ENCODE peak calls at places on chromosomes 6 and 20, in five cellular contexts. L is BE2C; C is CD4-positive, CD25-positive, alpha-beta regulatory T cell; A is tibial nerve; N is heart left ventricle. P is an unnamed sample.

GRCh38 chr20:33046412-33046811 is 7.3 kb upstream of the BPIFB3 start:
- DNase-seq in N (no peak), L (no peak), A (no peak), C (no peak), P (no peak)

GRCh38 chr20:36309643-36310042 is 3.5 kb downstream of the DLGAP4 start:
- DNase-seq in N (no peak), C (no peak), L (no peak), A (no peak), P (peak; percentile 28)

GRCh38 chr6:130740308-130740707 is 86.9 kb upstream of the SMLR1 start:
- DNase-seq in C (no peak), N (no peak), A (no peak), L (no peak), P (no peak)

GRCh38 chr6:138577151-138577915 is 78.0 kb upstream of the NHSL1 start:
- DNase-seq in N (no peak), C (no peak), L (no peak), A (no peak), P (no peak)

GRCh38 chr6:164345856-164346496 is 931.5 kb downstream of the QKI start:
- DNase-seq in N (no peak), A (no peak), L (no peak), C (no peak), P (no peak)

GRCh38 chr6:159983641-159984080 is 14.8 kb downstream of the IGF2R start:
- DNase-seq in L (no peak), N (no peak), C (peak; percentile 34), A (no peak), P (no peak)

GRCh38 chr6:166346449-166346848 is 4.1 kb upstream of the SFT2D1 start:
- DNase-seq in L (no peak), A (no peak), N (no peak), C (no peak), P (no peak)

GRCh38 chr6:169723991-169724553 is at the start of gene PHF10:
- DNase-seq in N (peak; percentile 43), L (peak; percentile 56), C (peak; percentile 38), A (no peak), P (no peak)

GRCh38 chr6:157376706-157377230 is 4.2 kb upstream of the ZDHHC14 start:
- DNase-seq in N (no peak), A (no peak), C (no peak), L (no peak), P (no peak)

DNA sequence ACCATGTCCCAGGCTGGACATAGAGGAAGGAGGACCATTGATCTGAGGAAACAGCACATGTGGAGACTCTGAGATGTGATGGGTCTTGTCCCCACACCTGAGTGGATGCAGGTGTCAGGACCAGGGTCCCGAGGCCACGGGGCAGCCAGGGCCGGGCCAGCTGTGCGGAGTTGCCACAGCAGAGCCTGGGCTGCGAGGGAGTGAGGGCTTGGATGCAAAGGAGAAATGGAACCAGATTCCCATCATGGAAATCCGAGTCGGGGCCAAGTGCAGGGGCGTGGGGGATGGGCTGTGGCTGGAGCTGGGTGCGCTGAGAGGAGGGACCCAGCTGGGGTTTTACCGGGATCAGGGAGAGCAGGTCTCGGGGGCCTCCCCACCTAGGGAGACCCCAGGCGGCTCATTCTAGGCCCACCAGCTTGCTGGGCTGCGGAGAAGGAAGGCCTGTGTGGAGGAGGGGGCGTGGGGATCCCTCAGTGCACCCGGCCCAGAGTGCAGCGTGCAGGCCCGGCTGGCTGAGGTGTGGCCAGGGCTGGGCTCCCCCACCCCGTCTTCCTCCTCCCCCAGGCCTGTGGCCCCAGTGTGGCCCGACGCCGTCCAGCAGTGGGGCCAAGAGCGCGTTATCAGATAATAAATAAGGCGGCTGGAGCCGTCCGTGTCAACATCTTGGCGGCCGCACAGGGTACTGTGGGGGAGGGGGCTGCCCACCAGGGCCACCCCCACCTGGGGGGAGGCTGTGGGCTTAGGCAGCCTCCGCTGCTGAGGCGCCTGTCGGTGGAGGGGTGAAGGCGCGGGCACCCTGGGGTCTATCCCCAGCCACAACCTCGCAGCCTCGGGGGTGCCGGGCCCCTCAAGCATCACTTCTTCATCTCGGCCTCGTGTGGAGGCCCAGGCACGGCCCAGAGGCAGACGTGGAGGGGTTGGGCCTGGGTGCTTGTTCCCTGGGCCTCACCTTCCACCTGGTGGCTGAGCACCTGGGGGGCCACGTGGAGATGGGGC is 17.2 kb downstream of the GATA5 start:
- DNase-seq in N (no peak), L (no peak), A (no peak), C (no peak), P (no peak)
- H3K27me3 ChIP-seq in N (no peaks in the 10 kb centered on the region), L (no peaks in the 10 kb centered on the region), A (no peaks in the 10 kb centered on the region), C (no peaks in the 10 kb centered on the region), P (no peaks in the 10 kb centered on the region)

DNA sequence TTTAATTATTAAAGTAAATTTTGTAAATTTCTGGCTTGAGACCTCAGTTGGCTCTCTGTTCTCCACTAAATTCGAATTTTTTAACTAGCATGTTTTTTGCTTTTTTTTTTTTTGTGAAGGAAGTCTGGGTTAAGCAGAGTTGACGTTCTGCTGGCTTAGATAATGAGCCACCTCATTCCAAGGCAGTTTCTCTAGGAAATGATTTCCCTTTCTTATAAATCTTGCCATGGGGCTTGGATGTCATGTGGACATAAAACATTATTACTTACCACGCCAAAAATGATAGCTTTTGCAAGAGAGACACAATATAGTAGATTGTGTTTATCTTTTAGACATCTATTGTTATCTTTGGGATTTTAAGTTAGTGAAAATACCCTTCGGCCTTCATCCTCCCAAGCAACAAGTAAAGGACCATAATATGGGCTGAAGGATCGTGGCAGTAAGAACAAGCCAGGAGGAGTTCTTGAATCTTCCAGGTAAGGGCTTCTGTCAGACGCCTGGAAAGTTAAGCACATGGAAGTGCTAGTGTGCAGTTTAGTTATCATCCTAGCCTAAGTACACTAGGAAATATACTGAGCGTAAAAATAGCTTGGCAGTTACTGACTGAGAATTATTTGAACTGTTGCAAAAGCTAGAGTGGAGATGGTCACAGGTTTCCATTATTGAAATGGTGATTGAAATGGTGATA is 30.7 kb downstream of the ADGRG6 start:
- DNase-seq in L (no peak), N (no peak), C (no peak), A (no peak), P (no peak)
- H3K4me1 ChIP-seq in L (no peaks in the 10 kb centered on the region), N (no peaks in the 10 kb centered on the region), C (no peaks in the 10 kb centered on the region), A (no peaks in the 10 kb centered on the region), P (no peaks in the 10 kb centered on the region)

GRCh38 chr6:89411269-89412070 is 603 bp downstream of the RRAGD start:
- DNase-seq in A (no peak), C (peak; percentile 40), L (peak; percentile 61), N (peak; percentile 44), P (no peak)

GRCh38 chr6:89412071-89413005 is at the start of gene RRAGD:
- DNase-seq in C (peak; percentile 71), A (peak; percentile 75), N (peak; percentile 76), L (peak; percentile 82), P (peak; percentile 82)

GRCh38 chr6:89410231-89411018 is 1.6 kb downstream of the RRAGD start:
- DNase-seq in C (peak; percentile 35), L (no peak), A (no peak), N (no peak), P (no peak)

GRCh38 chr6:89409461-89410035 is 2.5 kb downstream of the RRAGD start:
- DNase-seq in N (peak; percentile 29), A (no peak), L (no peak), C (no peak), P (no peak)

DNA sequence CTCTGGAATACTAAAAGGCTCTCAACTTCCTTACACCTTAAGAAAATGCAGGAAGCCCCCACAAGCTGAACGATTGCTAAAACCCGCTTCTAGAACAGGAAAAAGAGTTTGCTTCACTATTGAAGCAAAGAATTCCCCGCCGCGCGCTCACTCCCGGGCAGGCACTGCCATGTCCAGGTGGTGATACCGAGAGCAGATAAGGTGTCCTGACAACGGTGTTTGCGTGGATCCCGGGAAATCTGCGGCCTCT is 1.1 kb downstream of the RRAGD start:
- DNase-seq in A (no peak), L (peak; percentile 49), N (no peak), C (no peak), P (no peak)
- H3K27me3 ChIP-seq in A (no peaks in the 10 kb centered on the region), L (no peaks in the 10 kb centered on the region), N (no peaks in the 10 kb centered on the region), C (peaks cover 28% of the 10 kb centered on the region), P (no peaks in the 10 kb centered on the region)

DNA sequence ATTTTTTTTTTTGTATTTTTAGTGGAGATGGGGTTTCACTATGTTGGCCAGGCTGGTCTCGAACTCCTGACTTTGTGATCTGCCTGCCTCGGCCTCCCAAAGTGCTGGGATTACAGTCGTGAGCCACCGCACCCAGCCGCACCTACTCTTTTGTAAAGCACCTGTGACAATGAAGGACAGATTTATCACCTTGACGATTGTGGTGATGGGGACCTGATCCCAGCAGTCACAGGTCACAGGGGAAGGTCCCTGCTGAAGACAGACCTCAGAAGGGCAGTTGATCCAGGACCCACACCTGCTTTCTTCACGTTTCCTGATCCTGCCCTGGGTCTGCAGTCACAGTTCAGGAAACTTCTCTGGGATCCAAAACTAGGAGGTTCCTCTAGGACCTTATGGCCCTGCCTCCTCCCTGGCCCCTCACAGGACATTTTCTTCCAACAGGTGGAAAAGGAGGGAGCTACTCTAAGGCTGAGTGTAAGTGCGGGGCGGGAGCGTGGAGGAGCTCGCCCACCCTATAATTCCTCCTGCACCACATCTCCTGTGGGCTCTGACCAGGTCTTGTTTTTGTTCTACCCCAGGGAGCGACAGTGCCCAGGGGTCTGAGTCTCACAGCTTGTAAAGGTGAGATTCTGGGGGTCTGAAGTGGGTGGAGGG is 2.8 kb downstream of the HLA-E start:
- DNase-seq in A (no peak), N (no peak), C (no peak), L (no peak), P (no peak)
- H3K4me1 ChIP-seq in A (no peaks in the 10 kb centered on the region), N (no peaks in the 10 kb centered on the region), C (peaks cover 70% of the 10 kb centered on the region), L (no peaks in the 10 kb centered on the region), P (peaks cover 39% of the 10 kb centered on the region)

GRCh38 chr6:132763269-132763668 is 5.6 kb upstream of the VNN2 start:
- DNase-seq in N (no peak), L (no peak), C (peak; percentile 84), A (no peak), P (no peak)
- H3K27me3 ChIP-seq in N (no peaks in the 10 kb centered on the region), L (peaks cover 5% of the 10 kb centered on the region), C (no peaks in the 10 kb centered on the region), A (no peaks in the 10 kb centered on the region), P (no peaks in the 10 kb centered on the region)

DNA sequence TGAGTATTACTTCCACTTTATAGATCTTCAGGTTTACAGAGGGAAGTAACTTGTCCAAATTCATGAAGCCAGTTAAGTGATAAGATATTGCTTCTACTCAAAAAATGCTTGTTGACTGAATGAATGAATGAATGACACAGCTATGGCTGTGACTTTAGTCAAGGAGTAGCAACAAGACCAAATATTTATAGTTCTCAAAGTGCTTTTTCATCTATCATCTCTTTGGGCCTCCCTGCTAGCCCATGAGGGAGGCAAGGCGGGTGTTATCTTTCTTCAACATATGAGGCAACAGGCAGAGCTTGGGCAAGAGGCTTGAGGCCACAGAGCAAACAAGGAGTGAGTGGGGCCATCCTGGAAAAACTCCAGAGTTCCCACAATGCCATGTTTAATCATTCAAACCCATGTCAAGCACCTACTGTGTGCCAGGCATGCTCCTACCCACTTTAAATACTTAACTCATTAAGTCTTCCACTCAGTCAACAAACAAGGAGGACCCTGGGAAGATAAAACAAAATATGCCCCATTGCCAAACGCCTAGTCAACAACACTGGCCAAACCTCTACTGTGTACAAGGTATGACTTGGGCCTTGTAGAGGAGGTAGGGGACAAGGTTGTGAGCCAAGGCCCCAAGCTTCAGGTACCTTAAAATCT is 15.9 kb downstream of the BCL2L1 start:
- DNase-seq in N (no peak), C (no peak), L (no peak), A (no peak), P (no peak)
- H3K4me1 ChIP-seq in N (peaks cover 25% of the 10 kb centered on the region), C (peaks cover 41% of the 10 kb centered on the region), L (no peaks in the 10 kb centered on the region), A (peaks cover 4% of the 10 kb centered on the region), P (peaks cover 78% of the 10 kb centered on the region)

DNA sequence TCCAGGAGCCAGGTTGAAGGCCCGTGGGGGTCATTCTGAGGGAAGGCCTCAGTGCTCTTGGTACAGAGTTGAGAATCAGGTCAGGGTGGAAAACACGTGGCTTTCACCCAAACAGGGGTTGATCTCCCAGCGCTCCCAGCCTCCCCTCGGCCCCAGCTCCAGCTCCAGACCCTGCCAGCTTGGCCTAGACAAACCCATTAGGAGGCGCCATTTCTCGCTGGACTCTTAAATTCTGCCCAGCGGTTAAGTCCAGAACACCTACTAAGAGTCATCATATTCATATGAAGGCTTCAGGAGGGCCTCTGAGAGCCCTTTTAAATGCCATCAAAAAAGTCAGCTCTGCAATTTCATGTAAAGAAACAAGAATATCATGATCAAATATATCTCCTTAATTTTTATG is 158.0 kb upstream of the RIN2 start:
- DNase-seq in C (no peak), N (no peak), A (no peak), L (no peak), P (no peak)
- H3K27me3 ChIP-seq in C (no peaks in the 10 kb centered on the region), N (no peaks in the 10 kb centered on the region), A (no peaks in the 10 kb centered on the region), L (no peaks in the 10 kb centered on the region), P (no peaks in the 10 kb centered on the region)